ENCODE peak calls at places on chromosomes 7 and 10, in seven cellular contexts. Y is Panc1, J is HCT116, T is left ventricle myocardium inferior, G is GM12878, A is neural progenitor cell, E is right lobe of liver. Q is an unnamed sample. For H3K4me1 and H3K9me3, the result is how much of the 10 kb centered on the place peaks cover.

GRCh38 chr10:60176900-60177299 is 212.8 kb downstream of the ANK3 start:
- DNase-seq in Y (no peak), J (no peak), T (no peak), G (no peak), A (no peak), E (no peak), Q (no peak)

GRCh38 chr7:38169862-38170261 is 8.2 kb upstream of the STARD3NL start:
- DNase-seq in Y (peak), J (no peak), T (no peak), G (peak), A (no peak), E (no peak), Q (peak)

GRCh38 chr10:14056545-14057332 is 274.0 kb downstream of the FRMD4A start:
- DNase-seq in Y (no peak), J (no peak), T (no peak), G (no peak), A (peak), E (no peak), Q (no peak)

GRCh38 chr7:108515636-108516035 is 10.3 kb downstream of the PNPLA8 start:
- DNase-seq in Y (no peak), J (no peak), T (no peak), G (no peak), A (no peak), E (no peak), Q (no peak)

GRCh38 chr7:157656195-157656769 is 319.5 kb downstream of the DNAJB6 start:
- DNase-seq in Y (no peak), J (no peak), T (no peak), G (no peak), A (no peak), E (no peak), Q (no peak)

GRCh38 chr7:91796122-91796521 is 84.4 kb downstream of the MTERF1 start:
- DNase-seq in Y (no peak), J (no peak), T (no peak), G (no peak), A (no peak), E (no peak), Q (no peak)

GRCh38 chr10:14074062-14074884 is 256.5 kb downstream of the FRMD4A start:
- DNase-seq in Y (peak), J (peak), T (peak), G (no peak), A (no peak), E (peak), Q (peak)

GRCh38 chr10:121574519-121575170 is 23.6 kb downstream of the FGFR2 start:
- DNase-seq in Y (no peak), J (no peak), T (no peak), G (no peak), A (no peak), E (no peak), Q (no peak)

GRCh38 chr10:14605231-14605925 is 169.3 kb downstream of the FAM107B start:
- DNase-seq in Y (no peak), J (peak), T (no peak), G (peak), A (peak), E (no peak), Q (no peak)

GRCh38 chr7:98211221-98211675 is at the start of gene BHLHA15:
- DNase-seq in Y (no peak), J (no peak), T (no peak), G (no peak), A (peak), E (peak), Q (peak)

GRCh38 chr10:9825491-9826018 is 1192.1 kb upstream of the CELF2 start:
- DNase-seq in Y (no peak), J (no peak), T (no peak), G (no peak), A (no peak), E (no peak), Q (no peak)

GRCh38 chr7:36994456-36995112 is 270.3 kb upstream of the AOAH start:
- DNase-seq in Y (no peak), J (no peak), T (no peak), G (no peak), A (no peak), E (no peak), Q (no peak)

GRCh38 chr7:25862993-25863726 is 288.8 kb upstream of the NFE2L3 start:
- DNase-seq in Y (no peak), J (no peak), T (no peak), G (no peak), A (no peak), E (no peak), Q (no peak)

GRCh38 chr10:33358016-33358415 is 23.5 kb upstream of the NRP1 start:
- DNase-seq in Y (no peak), J (no peak), T (no peak), G (no peak), A (no peak), E (no peak), Q (no peak)

GRCh38 chr10:103884681-103885139 is 29.3 kb upstream of the SH3PXD2A start:
- DNase-seq in Y (peak), J (no peak), T (no peak), G (no peak), A (peak), E (no peak), Q (no peak)

GRCh38 chr10:106107711-106108110 is 1056.8 kb downstream of the SORCS1 start:
- DNase-seq in Y (no peak), J (no peak), T (no peak), G (no peak), A (no peak), E (no peak), Q (no peak)

GRCh38 chr7:106022193-106022821 is 59.2 kb downstream of the CDHR3 start:
- DNase-seq in Y (no peak), J (no peak), T (no peak), G (peak), A (no peak), E (no peak), Q (no peak)

GRCh38 chr7:157612664-157613561 is 276.1 kb downstream of the DNAJB6 start:
- DNase-seq in Y (no peak), J (no peak), T (peak), G (no peak), A (peak), E (no peak), Q (peak)

GRCh38 chr10:70115948-70116682 is 16.5 kb downstream of the AIFM2 start:
- DNase-seq in Y (peak), J (peak), T (peak), G (no peak), A (peak), E (peak), Q (no peak)

GRCh38 chr7:130294314-130294713 is 1.4 kb downstream of the CPA4 start:
- DNase-seq in Y (no peak), J (no peak), T (no peak), G (no peak), A (no peak), E (no peak), Q (no peak)

GRCh38 chr7:130020434-130020833 is 30.7 kb downstream of the ZC3HC1 start:
- DNase-seq in Y (no peak), J (no peak), T (no peak), G (no peak), A (no peak), E (no peak), Q (no peak)

GRCh38 chr7:21425290-21425689 is 2.6 kb upstream of the SP4 start:
- DNase-seq in Y (no peak), J (no peak), T (no peak), G (no peak), A (no peak), E (no peak), Q (no peak)

GRCh38 chr10:35909291-35909690 is 267.2 kb upstream of the FZD8 start:
- DNase-seq in Y (no peak), J (no peak), T (no peak), G (no peak), A (peak), E (no peak), Q (no peak)

GRCh38 chr7:117873056-117873932 is at the start of gene CTTNBP2:
- DNase-seq in Y (no peak), J (peak), T (peak), G (no peak), A (peak), E (peak), Q (peak)

GRCh38 chr7:129090307-129090907 is 35.5 kb upstream of the TNPO3 start:
- DNase-seq in Y (no peak), J (no peak), T (no peak), G (no peak), A (no peak), E (no peak), Q (no peak)

GRCh38 chr10:113060221-113061053 is 110.4 kb downstream of the TCF7L2 start:
- DNase-seq in Y (no peak), J (no peak), T (peak), G (no peak), A (no peak), E (no peak), Q (peak)

GRCh38 chr7:110568388-110568787 is 522.5 kb upstream of the LRRN3 start:
- DNase-seq in Y (no peak), J (no peak), T (no peak), G (no peak), A (no peak), E (no peak), Q (no peak)

GRCh38 chr7:4830176-4830575 is 31.7 kb downstream of the PAPOLB start:
- DNase-seq in Y (peak), J (peak), T (peak), G (peak), A (peak), E (no peak), Q (peak)

GRCh38 chr10:86192686-86193085 is 173.9 kb downstream of the GRID1 start:
- DNase-seq in Y (no peak), J (no peak), T (no peak), G (no peak), A (no peak), E (no peak), Q (no peak)

GRCh38 chr7:142438235-142438922 is 180.5 kb upstream of the PRSS58 start:
- DNase-seq in Y (no peak), J (peak), T (no peak), G (no peak), A (peak), E (no peak), Q (no peak)

GRCh38 chr10:110395350-110396283 is 90.9 kb upstream of the SMNDC1 start:
- DNase-seq in Y (peak), J (peak), T (no peak), G (peak), A (no peak), E (peak), Q (peak)

GRCh38 chr7:5177060-5177459 is 13.0 kb upstream of the WIPI2 start:
- DNase-seq in Y (no peak), J (no peak), T (peak), G (no peak), A (peak), E (peak), Q (peak)

GRCh38 chr10:33240931-33241330 is 93.5 kb downstream of the NRP1 start:
- DNase-seq in Y (no peak), J (no peak), T (no peak), G (no peak), A (no peak), E (no peak), Q (no peak)

GRCh38 chr7:34430456-34430855 is 227.6 kb upstream of the NPSR1 start:
- DNase-seq in Y (no peak), J (peak), T (no peak), G (no peak), A (peak), E (no peak), Q (no peak)

GRCh38 chr7:121023189-121023588 is 34.7 kb downstream of the CPED1 start:
- DNase-seq in Y (no peak), J (no peak), T (no peak), G (no peak), A (no peak), E (no peak), Q (no peak)

GRCh38 chr10:96267234-96267705 is 4.1 kb downstream of the BLNK start:
- DNase-seq in Y (no peak), J (peak), T (no peak), G (no peak), A (no peak), E (no peak), Q (no peak)

GRCh38 chr10:96269438-96270300 is 1.7 kb downstream of the BLNK start:
- DNase-seq in Y (no peak), J (no peak), T (no peak), G (no peak), A (no peak), E (no peak), Q (no peak)

GRCh38 chr10:96270564-96270963 is 805 bp downstream of the BLNK start:
- DNase-seq in Y (no peak), J (no peak), T (no peak), G (no peak), A (no peak), E (no peak), Q (no peak)

GRCh38 chr10:96266118-96266770 is 5.1 kb downstream of the BLNK start:
- DNase-seq in Y (no peak), J (no peak), T (no peak), G (no peak), A (no peak), E (peak), Q (no peak)

DNA sequence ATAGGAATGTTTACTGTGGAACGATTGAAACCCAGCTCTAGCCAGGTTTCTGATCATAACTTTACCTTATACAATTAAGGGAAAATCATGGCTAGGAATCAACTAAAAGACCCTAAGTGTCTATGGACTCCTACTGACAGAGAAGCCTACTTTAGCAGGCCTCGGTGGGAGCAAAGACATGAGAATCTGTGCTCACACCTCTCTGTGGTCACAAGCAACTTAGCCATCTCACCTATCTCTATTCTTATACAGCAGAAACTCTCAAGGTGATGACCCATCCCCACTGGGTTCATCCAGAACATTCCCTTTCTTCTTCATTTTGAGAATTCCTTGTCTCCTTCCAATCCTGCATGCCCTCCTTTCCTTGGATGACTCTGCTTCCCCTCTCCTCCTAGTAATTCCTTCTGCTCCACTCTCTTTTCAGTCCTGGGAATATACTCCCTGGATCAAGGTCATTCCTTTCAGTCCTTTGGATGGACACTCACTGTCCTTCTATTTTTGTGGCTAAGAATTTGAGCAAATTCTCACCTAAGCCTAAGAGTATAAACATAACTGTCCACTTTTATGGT is 2.9 kb downstream of the BLNK start:
- DNase-seq in Y (no peak), J (no peak), T (no peak), G (no peak), A (no peak), E (no peak), Q (no peak)
- H3K4me1 ChIP-seq in Y (under half), J (under half), T (under half), G (under half), A (under half), E (half or more), Q (under half)

DNA sequence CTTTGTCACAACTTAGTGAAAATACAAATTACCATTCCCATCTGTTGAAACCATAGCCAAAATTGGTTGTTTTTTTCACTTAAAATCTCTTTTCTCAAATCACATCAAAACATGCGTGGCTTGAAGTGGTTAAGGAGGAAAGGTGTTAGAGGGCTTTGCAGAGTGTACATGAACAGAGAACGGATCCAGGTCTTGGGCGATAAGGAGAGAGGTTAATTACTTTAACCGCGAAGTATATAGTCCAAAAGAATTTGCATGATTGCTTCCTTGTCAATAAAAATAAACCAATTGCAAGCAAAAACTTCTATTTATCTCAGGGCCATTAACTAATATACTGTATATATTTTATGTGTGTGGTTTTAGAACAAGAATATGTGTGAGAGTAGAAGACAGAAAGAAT is 813.9 kb upstream of the SORCS1 start:
- DNase-seq in Y (no peak), J (no peak), T (no peak), G (no peak), A (no peak), E (no peak), Q (no peak)
- H3K9me3 ChIP-seq in Y (under half), J (under half), T (under half), G (under half), A (under half), E (under half), Q (under half)

GRCh38 chr7:47484457-47484856 is 97.5 kb downstream of the TNS3 start:
- DNase-seq in Y (no peak), J (no peak), T (no peak), G (no peak), A (no peak), E (no peak), Q (peak)
- H3K4me1 ChIP-seq in Y (half or more), J (under half), T (half or more), G (under half), A (under half), E (under half), Q (under half)

DNA sequence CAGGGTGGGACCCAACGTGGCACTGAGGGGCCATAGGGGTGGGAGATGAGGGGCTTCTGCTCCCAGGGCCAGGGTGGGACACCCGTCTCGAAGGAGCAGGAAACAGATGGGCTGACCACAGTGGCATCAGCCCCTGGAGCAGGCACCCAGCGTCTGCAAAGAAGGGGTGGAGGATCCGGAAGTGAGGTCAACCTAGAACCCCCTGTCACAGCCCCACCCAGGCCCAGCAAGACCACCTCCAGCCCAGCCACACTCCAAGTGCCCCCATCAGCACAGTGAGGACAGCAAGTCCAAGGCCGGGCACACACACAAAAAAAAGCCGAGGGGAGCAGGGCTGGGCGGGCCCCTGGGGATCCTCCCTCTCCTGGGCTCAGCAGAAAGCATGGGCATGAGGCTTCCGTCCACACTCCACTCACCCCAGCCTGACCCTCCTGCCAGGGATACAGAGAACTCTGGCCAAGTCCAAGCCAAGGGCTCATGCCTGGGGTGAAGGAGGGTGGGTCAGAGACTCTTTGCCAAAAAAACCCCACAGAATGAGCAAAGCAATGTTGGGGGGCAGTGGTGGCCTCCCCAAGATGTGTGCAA is 111.0 kb downstream of the FOXL3 start:
- DNase-seq in Y (no peak), J (no peak), T (peak), G (no peak), A (no peak), E (peak), Q (peak)
- H3K9me3 ChIP-seq in Y (under half), J (under half), T (under half), G (under half), A (under half), E (under half), Q (under half)

DNA sequence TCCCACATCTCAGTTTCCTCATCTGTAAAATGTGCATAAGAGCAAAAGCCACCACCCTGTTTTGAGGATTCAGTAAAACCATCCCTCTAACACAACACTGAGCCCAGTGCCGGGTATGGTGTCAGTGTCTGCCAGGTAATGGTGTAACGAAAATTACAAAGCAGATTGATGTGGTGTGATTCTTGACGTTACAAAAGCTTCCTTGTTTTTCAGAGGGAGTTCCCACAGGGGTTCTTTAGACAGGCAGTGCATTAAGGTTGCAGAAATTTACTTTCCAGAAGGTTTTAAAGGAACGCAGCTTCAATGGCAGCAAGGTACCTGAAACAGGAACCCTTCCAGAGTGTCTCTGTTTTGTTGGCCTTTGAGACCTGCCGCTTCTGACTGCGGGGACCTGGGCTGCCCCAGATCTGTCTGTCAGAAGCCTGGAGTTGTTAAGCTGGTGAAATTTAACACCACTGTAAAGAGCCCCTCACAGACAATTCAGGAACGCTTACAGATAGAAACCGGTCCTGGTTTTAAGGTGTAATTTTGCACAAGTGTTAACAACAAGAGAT is 168.3 kb downstream of the CUX1 start:
- DNase-seq in Y (no peak), J (no peak), T (no peak), G (no peak), A (peak), E (no peak), Q (no peak)
- H3K4me1 ChIP-seq in Y (under half), J (half or more), T (under half), G (half or more), A (under half), E (under half), Q (under half)

DNA sequence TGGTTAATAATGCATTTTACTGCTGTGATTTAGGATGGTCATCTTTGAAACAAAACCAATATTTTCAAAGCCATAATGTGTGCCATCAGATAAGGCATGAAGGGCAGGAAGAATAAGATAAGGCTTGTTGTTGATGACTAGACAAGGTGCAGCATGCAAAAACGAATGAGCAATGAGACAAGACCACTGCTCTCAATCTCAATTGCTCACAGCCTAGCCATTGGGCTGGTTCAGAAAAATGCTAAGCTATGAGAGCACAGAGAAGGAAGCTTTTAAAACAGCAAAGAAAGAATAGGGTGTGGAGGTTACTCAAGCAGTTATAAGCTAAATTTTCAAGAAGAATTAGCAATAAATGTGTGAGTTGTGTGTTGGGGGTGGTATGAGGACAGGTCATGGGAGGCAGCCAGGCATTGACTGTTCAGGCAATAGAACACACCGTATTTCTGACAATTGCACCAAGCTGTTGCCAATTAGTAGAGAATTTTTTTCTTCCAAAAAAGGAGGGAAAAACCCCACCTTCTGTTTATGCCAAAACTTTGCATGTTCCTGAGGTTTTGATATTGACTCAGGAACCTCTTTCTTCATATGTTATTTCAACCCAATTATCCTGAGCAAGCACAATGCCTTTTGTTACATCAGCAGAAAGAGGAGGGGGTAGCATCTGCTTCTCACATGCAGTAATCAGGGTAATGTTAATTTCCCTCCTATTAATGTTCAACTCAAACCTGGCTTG is 276.5 kb downstream of the HDAC9 start:
- DNase-seq in Y (no peak), J (no peak), T (no peak), G (no peak), A (no peak), E (no peak), Q (no peak)
- H3K9me3 ChIP-seq in Y (under half), J (under half), T (under half), G (under half), A (under half), E (under half), Q (under half)